ENCODE peak calls at places on chromosome 20, in four cellular contexts. G, L, K and O are unnamed samples.
A peak's percentile ranks its signal among the peaks of the same experiment; 100 is the strongest.

GRCh38 chr20:33262658-33263065 is 20.4 kb upstream of the BPIFB1 start:
- DNase-seq in G (peak; percentile 76), L (no peak), K (no peak), O (peak; percentile 7)

GRCh38 chr20:58868795-58869194 is 16.3 kb downstream of the GNAS start:
- DNase-seq in G (no peak), L (no peak), K (no peak), O (no peak)

GRCh38 chr20:53725575-53725970 is 131.9 kb upstream of the ZNF217 start:
- DNase-seq in G (no peak), L (no peak), K (no peak), O (no peak)

GRCh38 chr20:38337561-38338140 is 8.6 kb upstream of the LBP start:
- DNase-seq in G (peak; percentile 59), L (no peak), K (no peak), O (no peak)

GRCh38 chr20:10432079-10432478 is 1.9 kb downstream of the MKKS start:
- DNase-seq in G (no peak), L (no peak), K (no peak), O (no peak)

GRCh38 chr20:4604580-4604979 is 117.1 kb upstream of the PRND start:
- DNase-seq in G (no peak), L (no peak), K (no peak), O (no peak)

GRCh38 chr20:34516874-34517542 is 786 bp downstream of the DYNLRB1 start:
- DNase-seq in G (peak; percentile 61), L (peak; percentile 43), K (peak; percentile 52), O (no peak)

GRCh38 chr20:57040924-57041323 is 225.5 kb downstream of the BMP7 start:
- DNase-seq in G (peak; percentile 31), L (no peak), K (no peak), O (no peak)

GRCh38 chr20:10250902-10251301 is 32.3 kb downstream of the SNAP25 start:
- DNase-seq in G (no peak), L (no peak), K (no peak), O (no peak)

GRCh38 chr20:48157970-48158369 is 372.7 kb upstream of the SULF2 start:
- DNase-seq in G (no peak), L (no peak), K (no peak), O (no peak)

GRCh38 chr20:3696745-3697587 is 15.2 kb upstream of the ADAM33 start:
- DNase-seq in G (no peak), L (no peak), K (no peak), O (no peak)

GRCh38 chr20:48995599-48995998 is 50.5 kb upstream of the CSE1L start:
- DNase-seq in G (no peak), L (no peak), K (no peak), O (no peak)

GRCh38 chr20:6705920-6706500 is 61.5 kb upstream of the BMP2 start:
- DNase-seq in G (no peak), L (no peak), K (no peak), O (no peak)

GRCh38 chr20:51500311-51500710 is 42.2 kb downstream of the NFATC2 start:
- DNase-seq in G (peak; percentile 91), L (peak; percentile 52), K (peak; percentile 74), O (no peak)

GRCh38 chr20:41956316-41957050 is 338.3 kb upstream of the CHD6 start:
- DNase-seq in G (peak; percentile 49), L (no peak), K (no peak), O (no peak)

GRCh38 chr20:23349338-23350006 is 1.1 kb upstream of the NXT1 start:
- DNase-seq in G (no peak), L (no peak), K (no peak), O (no peak)

GRCh38 chr20:57292611-57293010 is 26.2 kb upstream of the BMP7 start:
- DNase-seq in G (no peak), L (no peak), K (no peak), O (no peak)

GRCh38 chr20:58649288-58650180 is 1.5 kb upstream of the STX16 start:
- DNase-seq in G (no peak), L (peak; percentile 55), K (peak; percentile 56), O (no peak)

GRCh38 chr20:35561268-35561667 is 19.4 kb downstream of the ERGIC3 start:
- DNase-seq in G (peak; percentile 75), L (no peak), K (no peak), O (no peak)

GRCh38 chr20:20483328-20483727 is 115.4 kb downstream of the INSM1 start:
- DNase-seq in G (no peak), L (no peak), K (no peak), O (no peak)

GRCh38 chr20:10322073-10323012 is 103.7 kb downstream of the SNAP25 start:
- DNase-seq in G (no peak), L (no peak), K (no peak), O (no peak)

GRCh38 chr20:61749406-61750075 is 316.1 kb downstream of the TAF4 start:
- DNase-seq in G (no peak), L (no peak), K (no peak), O (no peak)

GRCh38 chr20:32485126-32485769 is 99.9 kb downstream of the NOL4L start:
- DNase-seq in G (peak; percentile 87), L (peak; percentile 83), K (peak; percentile 69), O (peak; percentile 56)

GRCh38 chr20:32761831-32762753 is at the start of gene DNMT3B:
- DNase-seq in G (peak; percentile 92), L (peak; percentile 73), K (peak; percentile 98), O (no peak)

GRCh38 chr20:63625771-63626423 is 1.0 kb downstream of the GMEB2 start:
- DNase-seq in G (peak; percentile 51), L (peak; percentile 42), K (peak; percentile 57), O (no peak)

GRCh38 chr20:6735913-6736845 is 31.3 kb upstream of the BMP2 start:
- DNase-seq in G (no peak), L (no peak), K (no peak), O (no peak)

GRCh38 chr20:50041238-50041915 is 58.6 kb downstream of the SNAI1 start:
- DNase-seq in G (peak; percentile 71), L (no peak), K (peak; percentile 83), O (no peak)

GRCh38 chr20:17966432-17967312 is 1.9 kb downstream of the SNX5 start:
- DNase-seq in G (peak; percentile 76), L (no peak), K (peak; percentile 28), O (no peak)

GRCh38 chr20:19628570-19629134 is 129.4 kb upstream of the RIN2 start:
- DNase-seq in G (peak; percentile 70), L (no peak), K (peak; percentile 53), O (peak; percentile 24)

GRCh38 chr20:51598581-51598980 is 56.1 kb upstream of the NFATC2 start:
- DNase-seq in G (no peak), L (no peak), K (no peak), O (no peak)

GRCh38 chr20:31494131-31494530 is 19.0 kb downstream of the REM1 start:
- DNase-seq in G (peak; percentile 44), L (no peak), K (no peak), O (no peak)

GRCh38 chr20:40232288-40232687 is 456.7 kb downstream of the MAFB start:
- DNase-seq in G (peak; percentile 62), L (no peak), K (no peak), O (no peak)

GRCh38 chr20:60266184-60266823 is 308.1 kb downstream of the CDH26 start:
- DNase-seq in G (no peak), L (no peak), K (no peak), O (no peak)

GRCh38 chr20:9392892-9393857 is 121.2 kb upstream of the LAMP5 start:
- DNase-seq in G (peak; percentile 61), L (no peak), K (no peak), O (peak; percentile 43)

GRCh38 chr20:44788706-44789456 is 21.5 kb downstream of the RIMS4 start:
- DNase-seq in G (no peak), L (no peak), K (no peak), O (no peak)

GRCh38 chr20:44781791-44782190 is 28.6 kb downstream of the RIMS4 start:
- DNase-seq in G (no peak), L (no peak), K (no peak), O (no peak)

GRCh38 chr20:44787299-44787698 is 23.0 kb downstream of the RIMS4 start:
- DNase-seq in G (no peak), L (no peak), K (no peak), O (no peak)

GRCh38 chr20:44784688-44785087 is 25.7 kb downstream of the RIMS4 start:
- DNase-seq in G (no peak), L (no peak), K (no peak), O (no peak)

GRCh38 chr20:44785768-44786167 is 24.6 kb downstream of the RIMS4 start:
- DNase-seq in G (no peak), L (no peak), K (no peak), O (no peak)
- TF ChIP-seq CTCF in G (no peak), L (no peak), K (no peak), O (no peak)

GRCh38 chr20:407097-407952 is 774 bp upstream of the RBCK1 start:
- DNase-seq in G (peak; percentile 92), L (peak; percentile 69), K (no peak), O (peak; percentile 44)
- TF ChIP-seq CTCF in G (peak; percentile 28), L (peak; percentile 37), K (peak; percentile 64), O (peak; percentile 30)

GRCh38 chr20:44109951-44110361 is 77.0 kb downstream of the JPH2 start:
- DNase-seq in G (no peak), L (no peak), K (no peak), O (no peak)
- TF ChIP-seq CTCF in G (peak; percentile 55), L (no peak), K (no peak), O (peak; percentile 11)

GRCh38 chr20:1507276-1507675 is 16.1 kb upstream of the SIRPB2 start:
- DNase-seq in G (no peak), L (no peak), K (no peak), O (no peak)

GRCh38 chr20:1505871-1506270 is 14.7 kb upstream of the SIRPB2 start:
- DNase-seq in G (no peak), L (no peak), K (no peak), O (no peak)

GRCh38 chr20:1505361-1505760 is 14.1 kb upstream of the SIRPB2 start:
- DNase-seq in G (no peak), L (no peak), K (no peak), O (no peak)

GRCh38 chr20:1508576-1508975 is 17.4 kb upstream of the SIRPB2 start:
- DNase-seq in G (peak; percentile 52), L (no peak), K (no peak), O (no peak)

DNA sequence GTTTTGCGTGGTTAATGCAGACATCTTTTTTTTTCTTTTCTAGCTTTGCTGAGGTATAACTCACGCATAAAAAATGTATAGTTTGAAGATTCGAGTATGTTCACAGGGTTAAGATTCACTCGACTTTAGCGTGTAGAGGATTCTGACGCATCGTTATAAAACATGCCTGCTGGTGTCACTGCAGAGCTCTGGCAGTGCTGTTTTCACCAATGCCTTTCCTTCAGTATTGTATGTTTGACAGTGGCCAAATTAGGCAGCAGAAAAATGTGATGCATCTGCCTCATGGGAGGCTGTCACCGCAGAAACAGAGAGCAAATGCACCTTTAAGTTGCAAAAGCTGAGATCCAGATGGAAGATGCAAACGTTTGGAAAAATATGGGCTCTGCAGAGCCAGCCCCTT is 18.0 kb upstream of the SIRPB2 start:
- DNase-seq in G (peak; percentile 81), L (no peak), K (no peak), O (no peak)
- TF ChIP-seq CTCF in G (peak; percentile 79), L (peak; percentile 57), K (peak; percentile 41), O (peak; percentile 13)